ENCODE peak calls at places on chromosome 7, in five cellular contexts. M, K, H, F and S are unnamed samples.

GRCh38 chr7:156156734-156157408 is 344.6 kb upstream of the SHH start:
- DNase-seq in H (peak), K (no peak), M (no peak), F (no peak), S (peak)

GRCh38 chr7:93476491-93477344 is 97.8 kb downstream of the CALCR start:
- DNase-seq in K (no peak), H (no peak), M (no peak), F (no peak), S (no peak)

GRCh38 chr7:130294314-130294713 is 1.4 kb downstream of the CPA4 start:
- DNase-seq in K (no peak), F (peak), M (no peak), H (no peak), S (no peak)

GRCh38 chr7:119197872-119198527 is 973.5 kb downstream of the ANKRD7 start:
- DNase-seq in K (no peak), F (no peak), M (no peak), H (peak), S (no peak)

GRCh38 chr7:40327113-40327512 is 192.3 kb downstream of the SUGCT start:
- DNase-seq in H (no peak), M (no peak), K (no peak), F (no peak), S (no peak)

GRCh38 chr7:24580283-24580946 is 7.2 kb downstream of the PALS2 start:
- DNase-seq in F (no peak), M (no peak), K (no peak), H (no peak), S (no peak)

GRCh38 chr7:114481995-114482394 is 67.4 kb downstream of the FOXP2 start:
- DNase-seq in K (no peak), M (no peak), F (no peak), H (no peak), S (no peak)

GRCh38 chr7:96719164-96719563 is 9.5 kb upstream of the SEM1 start:
- DNase-seq in M (no peak), F (no peak), K (no peak), H (no peak), S (no peak)

GRCh38 chr7:151599401-151600227 is 79.9 kb upstream of the RHEB start:
- DNase-seq in M (no peak), F (peak), H (no peak), K (peak), S (no peak)